ENCODE peak calls at places on chromosomes 5 and 9, in seven cellular contexts. One of them, this sample, is unnamed.
A peak's percentile ranks its signal among the peaks of the same experiment; 100 is the strongest.

GRCh38 chr5:128366147-128366546 is 171.9 kb downstream of the FBN2 start:
- DNase-seq in frontal cortex: no peak
- DNase-seq in heart right ventricle: no peak
- DNase-seq in HS-5: no peak
- DNase-seq in HEK293T: no peak
- DNase-seq in activated T-cell treated with anti-CD3 and anti-CD28 coated beads, Interleukin-2, amount 50 U/mL, for 72 hours: no peak
- DNase-seq in foreskin fibroblast: no peak
- DNase-seq in this sample: no peak

GRCh38 chr9:84897362-84898094 is 228.0 kb downstream of the NTRK2 start:
- DNase-seq in heart right ventricle: no peak
- DNase-seq in frontal cortex: no peak
- DNase-seq in HEK293T: no peak
- DNase-seq in activated T-cell treated with anti-CD3 and anti-CD28 coated beads, Interleukin-2, amount 50 U/mL, for 72 hours: no peak
- DNase-seq in HS-5: no peak
- DNase-seq in foreskin fibroblast: no peak
- DNase-seq in this sample: no peak

GRCh38 chr9:100581081-100581480 is 3.2 kb downstream of the CAVIN4 start:
- DNase-seq in foreskin fibroblast: no peak
- DNase-seq in HS-5: no peak
- DNase-seq in activated T-cell treated with anti-CD3 and anti-CD28 coated beads, Interleukin-2, amount 50 U/mL, for 72 hours: no peak
- DNase-seq in frontal cortex: no peak
- DNase-seq in HEK293T: no peak
- DNase-seq in heart right ventricle: no peak
- DNase-seq in this sample: no peak

GRCh38 chr5:44387911-44388310 is 1.3 kb downstream of the FGF10 start:
- DNase-seq in heart right ventricle: no peak
- DNase-seq in foreskin fibroblast: no peak
- DNase-seq in HEK293T: no peak
- DNase-seq in activated T-cell treated with anti-CD3 and anti-CD28 coated beads, Interleukin-2, amount 50 U/mL, for 72 hours: no peak
- DNase-seq in frontal cortex: no peak
- DNase-seq in HS-5: no peak
- DNase-seq in this sample: no peak

GRCh38 chr5:87394407-87394806 is 18.3 kb downstream of the CCNH start:
- DNase-seq in frontal cortex: no peak
- DNase-seq in foreskin fibroblast: peak; percentile 64
- DNase-seq in HEK293T: no peak
- DNase-seq in activated T-cell treated with anti-CD3 and anti-CD28 coated beads, Interleukin-2, amount 50 U/mL, for 72 hours: no peak
- DNase-seq in HS-5: peak; percentile 78
- DNase-seq in heart right ventricle: no peak
- DNase-seq in this sample: no peak

GRCh38 chr5:57072218-57072892 is 101.5 kb upstream of the GPBP1 start:
- DNase-seq in activated T-cell treated with anti-CD3 and anti-CD28 coated beads, Interleukin-2, amount 50 U/mL, for 72 hours: no peak
- DNase-seq in HS-5: no peak
- DNase-seq in frontal cortex: no peak
- DNase-seq in heart right ventricle: no peak
- DNase-seq in HEK293T: no peak
- DNase-seq in foreskin fibroblast: no peak
- DNase-seq in this sample: no peak

GRCh38 chr5:148393390-148393741 is 9.6 kb downstream of the FBXO38 start:
- DNase-seq in frontal cortex: no peak
- DNase-seq in HS-5: no peak
- DNase-seq in foreskin fibroblast: no peak
- DNase-seq in activated T-cell treated with anti-CD3 and anti-CD28 coated beads, Interleukin-2, amount 50 U/mL, for 72 hours: no peak
- DNase-seq in HEK293T: no peak
- DNase-seq in heart right ventricle: no peak
- DNase-seq in this sample: no peak

GRCh38 chr9:32525506-32525905 is 490 bp downstream of the RIGI start:
- DNase-seq in HEK293T: no peak
- DNase-seq in heart right ventricle: no peak
- DNase-seq in foreskin fibroblast: no peak
- DNase-seq in activated T-cell treated with anti-CD3 and anti-CD28 coated beads, Interleukin-2, amount 50 U/mL, for 72 hours: no peak
- DNase-seq in HS-5: no peak
- DNase-seq in frontal cortex: no peak
- DNase-seq in this sample: no peak

GRCh38 chr5:42889311-42889933 is 77.7 kb upstream of the SELENOP start:
- DNase-seq in frontal cortex: peak; percentile 46
- DNase-seq in HEK293T: peak; percentile 68
- DNase-seq in HS-5: peak; percentile 49
- DNase-seq in activated T-cell treated with anti-CD3 and anti-CD28 coated beads, Interleukin-2, amount 50 U/mL, for 72 hours: peak; percentile 70
- DNase-seq in foreskin fibroblast: peak; percentile 46
- DNase-seq in heart right ventricle: peak; percentile 80
- DNase-seq in this sample: peak; percentile 68